ENCODE peak calls at places on chromosomes 13 and 19, in seven cellular contexts. P is stimulated activated CD4-positive, alpha-beta T cell treated with anti-CD3 and anti-CD28 coated beads, Interleukin-1b, Interleukin-23, amount 100 ng/mL, for 4 hours; A is amygdala; D is cardiac muscle cell; K is HuH-7; I is HAP-1; X is heart right ventricle. C is an unnamed sample.

GRCh38 chr19:7004313-7004931 is 16.8 kb downstream of the MBD3L2B start:
- DNase-seq in P (no peak), A (no peak), D (peak; percentile 57), K (peak; percentile 63), I (peak; percentile 54), X (no peak), C (peak; percentile 47)

GRCh38 chr19:58010507-58010906 is 7.9 kb upstream of the ZNF606 start:
- DNase-seq in P (no peak), A (no peak), D (no peak), K (no peak), I (no peak), X (no peak), C (no peak)

GRCh38 chr13:112721198-112722104 is 31.6 kb downstream of the ATP11A start:
- DNase-seq in P (no peak), A (no peak), D (no peak), K (peak; percentile 78), I (no peak), X (no peak), C (no peak)

GRCh38 chr13:59691501-59692066 is 472.1 kb downstream of the DIAPH3 start:
- DNase-seq in P (no peak), A (no peak), D (no peak), K (no peak), I (peak; percentile 28), X (no peak), C (no peak)

GRCh38 chr13:79541426-79542049 is 60.6 kb downstream of the NDFIP2 start:
- DNase-seq in P (no peak), A (no peak), D (peak; percentile 78), K (peak; percentile 4), I (peak; percentile 52), X (no peak), C (no peak)

GRCh38 chr19:1402411-1403070 is 1.2 kb upstream of the GAMT start:
- DNase-seq in P (no peak), A (no peak), D (no peak), K (no peak), I (no peak), X (no peak), C (peak; percentile 14)

GRCh38 chr19:58319241-58319640 is 7.6 kb upstream of the ZSCAN22 start:
- DNase-seq in P (no peak), A (no peak), D (no peak), K (no peak), I (no peak), X (no peak), C (no peak)

GRCh38 chr13:107025991-107026390 is 458.1 kb upstream of the ARGLU1 start:
- DNase-seq in P (no peak), A (no peak), D (peak; percentile 45), K (no peak), I (no peak), X (peak; percentile 66), C (no peak)

GRCh38 chr13:69306766-69307165 is 800.9 kb upstream of the ATXN8OS start:
- DNase-seq in P (no peak), A (no peak), D (no peak), K (no peak), I (no peak), X (no peak), C (no peak)

GRCh38 chr19:34363930-34364329 is 1.1 kb upstream of the GPI start:
- DNase-seq in P (no peak), A (no peak), D (no peak), K (no peak), I (no peak), X (no peak), C (no peak)

GRCh38 chr13:66532146-66532545 is 698.0 kb downstream of the PCDH9 start:
- DNase-seq in P (no peak), A (no peak), D (peak; percentile 30), K (no peak), I (no peak), X (no peak), C (no peak)

GRCh38 chr19:7605490-7606222 is 10.0 kb downstream of the CAMSAP3 start:
- DNase-seq in P (no peak), A (no peak), D (peak; percentile 38), K (peak; percentile 42), I (peak; percentile 39), X (no peak), C (peak; percentile 7)

GRCh38 chr19:48896191-48896720 is 2.3 kb downstream of the TULP2 start:
- DNase-seq in P (peak; percentile 44), A (no peak), D (peak; percentile 75), K (no peak), I (no peak), X (peak; percentile 68), C (no peak)

GRCh38 chr13:20988033-20988908 is 73.1 kb downstream of the LATS2 start:
- DNase-seq in P (no peak), A (no peak), D (no peak), K (no peak), I (no peak), X (no peak), C (no peak)

GRCh38 chr13:49441846-49442245 is 2.0 kb downstream of the CAB39L start:
- DNase-seq in P (no peak), A (no peak), D (peak; percentile 21), K (no peak), I (no peak), X (no peak), C (no peak)

C was measured in GDM1.